ENCODE peak calls at places on chromosomes 16 and 17, in eight cellular contexts. M, Z, W, X, S, L, Q and E are unnamed samples.

GRCh38 chr17:45018514-45019176 is 32.8 kb downstream of the DCAKD start:
- DNase-seq in M (peak; percentile 29), Z (peak; percentile 40), W (no peak), X (no peak), S (no peak), L (no peak), Q (no peak), E (peak; percentile 28)

GRCh38 chr17:40597168-40598020 is 32.1 kb upstream of the CCR7 start:
- DNase-seq in M (no peak), Z (no peak), W (peak; percentile 24), X (no peak), S (no peak), L (no peak), Q (no peak), E (no peak)

GRCh38 chr17:46862949-46863348 is 11.6 kb downstream of the WNT9B start:
- DNase-seq in M (no peak), Z (no peak), W (no peak), X (peak; percentile 49), S (no peak), L (no peak), Q (no peak), E (no peak)

GRCh38 chr17:67499673-67500072 is 122.6 kb downstream of the PITPNC1 start:
- DNase-seq in M (no peak), Z (no peak), W (no peak), X (no peak), S (no peak), L (no peak), Q (no peak), E (no peak)

GRCh38 chr17:8125196-8125946 is 1.5 kb upstream of the HES7 start:
- DNase-seq in M (peak; percentile 90), Z (peak; percentile 77), W (peak; percentile 90), X (peak; percentile 73), S (peak; percentile 76), L (no peak), Q (peak; percentile 97), E (peak; percentile 76)

GRCh38 chr17:40850287-40850972 is 16.6 kb downstream of the KRT12 start:
- DNase-seq in M (no peak), Z (no peak), W (no peak), X (no peak), S (no peak), L (no peak), Q (no peak), E (peak; percentile 51)

GRCh38 chr17:41486809-41487530 is 2.7 kb downstream of the KRT36 start:
- DNase-seq in M (no peak), Z (no peak), W (peak; percentile 49), X (peak; percentile 54), S (no peak), L (no peak), Q (no peak), E (no peak)

GRCh38 chr17:1493291-1493980 is 950 bp upstream of the MYO1C start:
- DNase-seq in M (no peak), Z (no peak), W (no peak), X (no peak), S (no peak), L (no peak), Q (no peak), E (no peak)

GRCh38 chr16:83137326-83137770 is 510.6 kb downstream of the CDH13 start:
- DNase-seq in M (no peak), Z (peak; percentile 9), W (peak; percentile 60), X (no peak), S (peak; percentile 95), L (peak; percentile 20), Q (no peak), E (peak; percentile 58)

GRCh38 chr17:50112694-50113093 is 17.3 kb downstream of the SAMD14 start:
- DNase-seq in M (no peak), Z (peak; percentile 23), W (no peak), X (no peak), S (no peak), L (no peak), Q (no peak), E (no peak)

GRCh38 chr17:55175788-55176425 is 88.9 kb upstream of the HLF start:
- DNase-seq in M (peak; percentile 88), Z (no peak), W (no peak), X (no peak), S (no peak), L (no peak), Q (no peak), E (no peak)

GRCh38 chr16:84768061-84768797 is 51.6 kb upstream of the CRISPLD2 start:
- DNase-seq in M (no peak), Z (no peak), W (peak; percentile 44), X (no peak), S (no peak), L (no peak), Q (no peak), E (no peak)

GRCh38 chr16:424623-425081 is 797 bp upstream of the RAB11FIP3 start:
- DNase-seq in M (no peak), Z (peak; percentile 70), W (no peak), X (no peak), S (no peak), L (no peak), Q (no peak), E (peak; percentile 36)

GRCh38 chr17:63855185-63855584 is 12.7 kb upstream of the SMARCD2 start:
- DNase-seq in M (no peak), Z (no peak), W (no peak), X (no peak), S (no peak), L (no peak), Q (no peak), E (no peak)

GRCh38 chr16:89478576-89479221 is 11.7 kb downstream of the ANKRD11 start:
- DNase-seq in M (no peak), Z (no peak), W (no peak), X (no peak), S (peak; percentile 82), L (no peak), Q (no peak), E (peak; percentile 60)

GRCh38 chr16:35146031-35146710 is 1686.8 kb downstream of the TP53TG3F start:
- DNase-seq in M (no peak), Z (no peak), W (no peak), X (no peak), S (no peak), L (no peak), Q (no peak), E (no peak)

GRCh38 chr17:80773243-80773991 is 218.2 kb upstream of the CHMP6 start:
- DNase-seq in M (peak; percentile 75), Z (peak; percentile 73), W (no peak), X (peak; percentile 41), S (no peak), L (no peak), Q (no peak), E (no peak)